ENCODE peak calls at places on chromosomes 1 and 21, in five cellular contexts. One of them, this sample, is unnamed.
A peak's percentile ranks its signal among the peaks of the same experiment; 100 is the strongest.

GRCh38 chr1:186985889-186986491 is 157.2 kb downstream of the PLA2G4A start:
- DNase-seq in AG04449: no peak
- DNase-seq in BJ: no peak
- DNase-seq in PC-3: peak; percentile 73
- DNase-seq in IMR-90: peak; percentile 78
- DNase-seq in this sample: peak; percentile 85

GRCh38 chr1:62794047-62794446 is 10.1 kb downstream of the ATG4C start:
- DNase-seq in PC-3: no peak
- DNase-seq in BJ: no peak
- DNase-seq in IMR-90: no peak
- DNase-seq in AG04449: no peak
- DNase-seq in this sample: no peak

GRCh38 chr21:45072166-45072962 is 2.0 kb upstream of the ADARB1 start:
- DNase-seq in IMR-90: no peak
- DNase-seq in AG04449: no peak
- DNase-seq in BJ: no peak
- DNase-seq in PC-3: no peak
- DNase-seq in this sample: no peak

GRCh38 chr21:46126321-46127238 is 28.7 kb downstream of the COL6A2 start:
- DNase-seq in PC-3: no peak
- DNase-seq in AG04449: no peak
- DNase-seq in BJ: no peak
- DNase-seq in IMR-90: no peak
- DNase-seq in this sample: no peak

GRCh38 chr21:43333301-43334062 is 93.4 kb downstream of the SIK1 start:
- DNase-seq in AG04449: peak; percentile 79
- DNase-seq in PC-3: peak; percentile 95
- DNase-seq in BJ: peak; percentile 84
- DNase-seq in IMR-90: peak; percentile 96
- DNase-seq in this sample: peak; percentile 93

GRCh38 chr1:110188116-110188618 is 21.9 kb upstream of the KCNC4 start:
- DNase-seq in IMR-90: peak; percentile 66
- DNase-seq in AG04449: no peak
- DNase-seq in PC-3: peak; percentile 79
- DNase-seq in BJ: peak; percentile 58
- DNase-seq in this sample: peak; percentile 40

GRCh38 chr1:110800079-110800478 is 72.9 kb upstream of the CD53 start:
- DNase-seq in AG04449: no peak
- DNase-seq in BJ: no peak
- DNase-seq in PC-3: no peak
- DNase-seq in IMR-90: no peak
- DNase-seq in this sample: no peak

GRCh38 chr1:167996266-167996665 is 59.4 kb upstream of the MPC2 start:
- DNase-seq in BJ: no peak
- DNase-seq in PC-3: no peak
- DNase-seq in IMR-90: no peak
- DNase-seq in AG04449: no peak
- DNase-seq in this sample: no peak

GRCh38 chr1:19877821-19878636 is 4.2 kb upstream of the OTUD3 start:
- DNase-seq in AG04449: no peak
- DNase-seq in BJ: no peak
- DNase-seq in IMR-90: no peak
- DNase-seq in PC-3: no peak
- DNase-seq in this sample: no peak

GRCh38 chr1:87833158-87833557 is 504.5 kb downstream of the LMO4 start:
- DNase-seq in AG04449: no peak
- DNase-seq in BJ: no peak
- DNase-seq in IMR-90: peak; percentile 91
- DNase-seq in PC-3: peak; percentile 56
- DNase-seq in this sample: peak; percentile 81

GRCh38 chr21:27528697-27529096 is 561.8 kb upstream of the ADAMTS5 start:
- DNase-seq in IMR-90: peak; percentile 61
- DNase-seq in BJ: no peak
- DNase-seq in PC-3: no peak
- DNase-seq in AG04449: no peak
- DNase-seq in this sample: no peak

GRCh38 chr1:201518105-201518504 is 11.2 kb upstream of the CSRP1 start:
- DNase-seq in IMR-90: no peak
- DNase-seq in PC-3: no peak
- DNase-seq in AG04449: no peak
- DNase-seq in BJ: no peak
- DNase-seq in this sample: no peak

GRCh38 chr1:160207118-160207650 is 2.0 kb downstream of the PEA15 start:
- DNase-seq in BJ: no peak
- DNase-seq in PC-3: no peak
- DNase-seq in IMR-90: no peak
- DNase-seq in AG04449: no peak
- DNase-seq in this sample: no peak

GRCh38 chr1:172745014-172745413 is 86.1 kb downstream of the FASLG start:
- DNase-seq in IMR-90: peak; percentile 89
- DNase-seq in PC-3: peak; percentile 99
- DNase-seq in BJ: peak; percentile 33
- DNase-seq in AG04449: peak; percentile 40
- DNase-seq in this sample: peak; percentile 92

GRCh38 chr1:28860332-28861073 is 48.5 kb downstream of the OPRD1 start:
- DNase-seq in AG04449: no peak
- DNase-seq in IMR-90: no peak
- DNase-seq in BJ: no peak
- DNase-seq in PC-3: peak; percentile 58
- DNase-seq in this sample: peak; percentile 16

GRCh38 chr1:51906306-51907078 is 28.0 kb upstream of the NRDC start:
- DNase-seq in IMR-90: peak; percentile 82
- DNase-seq in BJ: no peak
- DNase-seq in PC-3: peak; percentile 22
- DNase-seq in AG04449: no peak
- DNase-seq in this sample: peak; percentile 64

GRCh38 chr1:1552263-1552639 is 11.8 kb upstream of the TMEM240 start:
- DNase-seq in IMR-90: no peak
- DNase-seq in AG04449: no peak
- DNase-seq in PC-3: no peak
- DNase-seq in BJ: no peak
- DNase-seq in this sample: no peak

GRCh38 chr1:183283286-183283685 is 97.2 kb downstream of the LAMC2 start:
- DNase-seq in BJ: no peak
- DNase-seq in AG04449: no peak
- DNase-seq in PC-3: no peak
- DNase-seq in IMR-90: no peak
- DNase-seq in this sample: no peak

GRCh38 chr1:185398599-185398998 is 81.6 kb upstream of the IVNS1ABP start:
- DNase-seq in AG04449: no peak
- DNase-seq in PC-3: no peak
- DNase-seq in IMR-90: no peak
- DNase-seq in BJ: no peak
- DNase-seq in this sample: no peak

GRCh38 chr1:51635611-51636010 is 18.7 kb downstream of the OSBPL9 start:
- DNase-seq in AG04449: no peak
- DNase-seq in BJ: no peak
- DNase-seq in IMR-90: no peak
- DNase-seq in PC-3: no peak
- DNase-seq in this sample: no peak

GRCh38 chr1:11600901-11601300 is 53.3 kb downstream of the FBXO2 start:
- DNase-seq in AG04449: no peak
- DNase-seq in IMR-90: no peak
- DNase-seq in BJ: no peak
- DNase-seq in PC-3: no peak
- DNase-seq in this sample: no peak

GRCh38 chr1:60573726-60574409 is 500.3 kb upstream of the C1orf87 start:
- DNase-seq in AG04449: no peak
- DNase-seq in BJ: no peak
- DNase-seq in IMR-90: no peak
- DNase-seq in PC-3: peak; percentile 88
- DNase-seq in this sample: peak; percentile 85

GRCh38 chr1:13662498-13662897 is 37.5 kb upstream of the PRDM2 start:
- DNase-seq in AG04449: no peak
- DNase-seq in BJ: peak; percentile 54
- DNase-seq in IMR-90: no peak
- DNase-seq in PC-3: peak; percentile 54
- DNase-seq in this sample: peak; percentile 48

GRCh38 chr1:57034713-57035112 is 68.9 kb upstream of the C8B start:
- DNase-seq in AG04449: no peak
- DNase-seq in PC-3: no peak
- DNase-seq in BJ: no peak
- DNase-seq in IMR-90: no peak
- DNase-seq in this sample: no peak

GRCh38 chr1:37537378-37537777 is 16.7 kb downstream of the SNIP1 start:
- DNase-seq in PC-3: peak; percentile 94
- DNase-seq in IMR-90: peak; percentile 83
- DNase-seq in BJ: no peak
- DNase-seq in AG04449: peak; percentile 34
- DNase-seq in this sample: peak; percentile 58

DNA sequence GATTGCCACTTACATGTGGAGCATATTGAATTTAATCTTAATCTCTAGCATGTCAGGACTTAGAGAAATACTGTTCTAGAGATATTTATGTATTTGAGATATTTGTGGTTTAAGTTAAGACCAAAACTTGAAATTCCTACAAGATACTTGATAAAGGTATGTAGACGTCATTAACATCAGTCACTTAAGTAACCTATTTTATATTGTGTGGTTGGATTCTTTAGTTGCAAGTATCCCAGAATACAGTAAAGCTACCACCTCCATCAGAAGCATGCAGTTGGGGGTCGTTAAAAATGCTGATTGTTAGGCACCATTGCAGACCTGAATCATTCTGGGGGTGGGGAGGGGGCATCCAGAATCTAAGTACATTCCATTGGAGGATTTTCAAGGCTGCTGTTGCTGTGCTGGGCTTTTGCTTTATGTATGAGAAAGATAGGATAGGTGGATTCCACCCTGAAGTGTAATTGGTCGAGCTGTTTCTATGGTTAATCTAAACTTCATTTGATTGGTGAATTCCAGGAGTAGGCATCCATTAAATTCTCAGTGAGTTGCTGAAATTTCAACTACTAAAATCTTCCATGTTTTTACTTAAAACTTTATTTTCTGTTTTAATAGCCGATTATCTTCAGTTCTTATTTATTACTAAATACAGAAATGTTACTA is 4.0 kb downstream of the H3-3A start:
- DNase-seq in PC-3: no peak
- DNase-seq in IMR-90: peak; percentile 21
- DNase-seq in BJ: no peak
- DNase-seq in AG04449: no peak
- DNase-seq in this sample: peak; percentile 45
- H3K4me3 ChIP-seq in PC-3: no peak overlapping the region
- H3K4me3 ChIP-seq in IMR-90: no peak overlapping the region
- H3K4me3 ChIP-seq in BJ: no peak overlapping the region
- H3K4me3 ChIP-seq in AG04449: no peak overlapping the region
- H3K4me3 ChIP-seq in this sample: no peak overlapping the region

DNA sequence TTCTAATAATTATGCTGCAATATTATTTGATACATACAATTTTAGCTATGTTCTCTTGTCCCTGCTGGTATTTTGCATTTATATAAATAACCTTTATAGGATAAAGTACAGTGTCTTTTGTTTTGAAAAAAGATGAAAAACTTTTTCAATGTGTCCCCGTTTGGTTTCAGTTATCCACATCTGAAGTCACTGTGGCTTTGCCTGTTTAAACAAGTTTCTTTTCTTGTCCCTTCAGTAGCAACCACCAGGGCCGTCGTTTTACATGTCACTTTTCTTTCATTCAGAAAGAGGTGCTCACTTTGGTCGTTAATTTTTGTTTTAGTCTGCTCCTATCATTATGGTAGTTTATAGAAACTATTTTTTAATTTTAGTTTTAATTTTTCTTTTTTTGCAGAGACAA is 41.4 kb downstream of the RABGAP1L start:
- DNase-seq in PC-3: no peak
- DNase-seq in BJ: no peak
- DNase-seq in AG04449: no peak
- DNase-seq in IMR-90: no peak
- DNase-seq in this sample: no peak
- TF ChIP-seq CTCF in PC-3: no peak
- TF ChIP-seq CTCF in BJ: no peak
- TF ChIP-seq CTCF in AG04449: no peak
- TF ChIP-seq CTCF in IMR-90: no peak
- TF ChIP-seq CTCF in this sample: no peak

GRCh38 chr1:59062743-59063142 is 234.2 kb upstream of the FGGY start:
- DNase-seq in BJ: no peak
- DNase-seq in AG04449: no peak
- DNase-seq in PC-3: peak; percentile 66
- DNase-seq in IMR-90: peak; percentile 76
- DNase-seq in this sample: peak; percentile 85

GRCh38 chr1:59063501-59063900 is 233.4 kb upstream of the FGGY start:
- DNase-seq in PC-3: no peak
- DNase-seq in IMR-90: no peak
- DNase-seq in AG04449: no peak
- DNase-seq in BJ: no peak
- DNase-seq in this sample: no peak

GRCh38 chr1:59064592-59064991 is 232.3 kb upstream of the FGGY start:
- DNase-seq in IMR-90: no peak
- DNase-seq in PC-3: no peak
- DNase-seq in BJ: no peak
- DNase-seq in AG04449: no peak
- DNase-seq in this sample: no peak

GRCh38 chr1:59058681-59059441 is 238.0 kb upstream of the FGGY start:
- DNase-seq in PC-3: no peak
- DNase-seq in AG04449: no peak
- DNase-seq in BJ: no peak
- DNase-seq in IMR-90: no peak
- DNase-seq in this sample: no peak

DNA sequence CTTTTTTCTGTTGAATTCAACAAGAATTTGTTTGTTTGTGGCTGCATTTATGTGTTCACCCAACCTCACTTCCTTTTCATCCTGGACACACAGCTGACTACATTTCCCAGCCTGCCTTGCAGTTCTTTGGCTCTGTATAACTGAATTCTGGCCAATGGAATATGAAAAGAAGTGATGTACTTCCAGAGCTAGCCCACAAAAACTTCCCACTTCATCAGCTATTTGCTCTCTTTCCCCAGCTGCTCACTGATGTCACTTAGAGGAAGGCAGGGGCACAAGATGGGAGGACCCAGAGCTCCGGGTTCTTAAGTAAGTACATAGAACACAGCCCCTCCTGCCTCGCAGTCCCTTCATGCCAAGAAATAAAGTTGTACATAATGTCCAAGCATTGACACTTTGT is 235.0 kb upstream of the FGGY start:
- DNase-seq in IMR-90: peak; percentile 90
- DNase-seq in PC-3: peak; percentile 46
- DNase-seq in BJ: peak; percentile 76
- DNase-seq in AG04449: peak; percentile 64
- DNase-seq in this sample: peak; percentile 98
- H3K4me3 ChIP-seq in IMR-90: peak overlapping the region; percentile 49
- H3K4me3 ChIP-seq in PC-3: no peak overlapping the region
- H3K4me3 ChIP-seq in BJ: peak overlapping the region; percentile 27
- H3K4me3 ChIP-seq in AG04449: peak overlapping the region; percentile 27
- H3K4me3 ChIP-seq in this sample: peak overlapping the region; percentile 54

GRCh38 chr1:78833491-78833890 is 173.0 kb downstream of the ADGRL4 start:
- DNase-seq in PC-3: peak; percentile 95
- DNase-seq in IMR-90: peak; percentile 78
- DNase-seq in AG04449: no peak
- DNase-seq in BJ: peak; percentile 44
- DNase-seq in this sample: peak; percentile 87

GRCh38 chr1:78825561-78825960 is 175.9 kb downstream of the IFI44 start:
- DNase-seq in BJ: no peak
- DNase-seq in AG04449: no peak
- DNase-seq in IMR-90: peak; percentile 35
- DNase-seq in PC-3: no peak
- DNase-seq in this sample: peak; percentile 43

GRCh38 chr1:78831731-78832360 is 174.7 kb downstream of the ADGRL4 start:
- DNase-seq in PC-3: peak; percentile 95
- DNase-seq in AG04449: peak; percentile 85
- DNase-seq in IMR-90: peak; percentile 96
- DNase-seq in BJ: peak; percentile 89
- DNase-seq in this sample: peak; percentile 90

GRCh38 chr1:78834201-78834741 is 172.3 kb downstream of the ADGRL4 start:
- DNase-seq in AG04449: no peak
- DNase-seq in PC-3: peak; percentile 63
- DNase-seq in BJ: no peak
- DNase-seq in IMR-90: no peak
- DNase-seq in this sample: no peak

GRCh38 chr1:78830321-78830720 is 176.2 kb downstream of the ADGRL4 start:
- DNase-seq in AG04449: no peak
- DNase-seq in PC-3: peak; percentile 19
- DNase-seq in IMR-90: no peak
- DNase-seq in BJ: no peak
- DNase-seq in this sample: no peak
- TF ChIP-seq CTCF in AG04449: no peak
- TF ChIP-seq CTCF in PC-3: no peak
- TF ChIP-seq CTCF in IMR-90: no peak
- TF ChIP-seq CTCF in BJ: no peak
- TF ChIP-seq CTCF in this sample: no peak

This sample was measured in fibroblast of pulmonary artery.